ENCODE peak calls at places on chromosome 14, in four cellular contexts. G is lung, M is keratinocyte, C is astrocyte. D is an unnamed sample.

GRCh38 chr14:76951149-76951548 is 77.4 kb downstream of the IRF2BPL start:
- DNase-seq in G (no peak), C (peak; percentile 47), M (no peak), D (peak; percentile 50)

GRCh38 chr14:76546426-76547221 is 170.7 kb downstream of the ESRRB start:
- DNase-seq in M (peak; percentile 73), G (no peak), C (no peak), D (peak; percentile 25)

GRCh38 chr14:42683690-42684089 is 1077.0 kb downstream of the LRFN5 start:
- DNase-seq in M (no peak), G (no peak), C (no peak), D (no peak)

GRCh38 chr14:92511472-92512247 is 1.9 kb upstream of the RIN3 start:
- DNase-seq in M (no peak), C (peak; percentile 92), G (peak; percentile 35), D (no peak)

GRCh38 chr14:46384611-46385010 is 267.0 kb downstream of the RPL10L start:
- DNase-seq in G (no peak), M (no peak), C (no peak), D (no peak)

GRCh38 chr14:82422186-82422585 is 888.5 kb upstream of the SEL1L start:
- DNase-seq in C (no peak), M (no peak), G (no peak), D (no peak)

GRCh38 chr14:65558363-65558762 is 145.8 kb downstream of the FUT8 start:
- DNase-seq in G (no peak), C (no peak), M (no peak), D (peak; percentile 14)

GRCh38 chr14:76720382-76720813 is 40.9 kb upstream of the VASH1 start:
- DNase-seq in G (peak; percentile 36), M (no peak), C (peak; percentile 12), D (peak; percentile 85)

GRCh38 chr14:77039285-77040058 is 11.0 kb upstream of the IRF2BPL start:
- DNase-seq in G (no peak), M (no peak), C (peak; percentile 63), D (peak; percentile 64)

GRCh38 chr14:50835280-50835679 is 4.3 kb upstream of the NIN start:
- DNase-seq in C (peak; percentile 41), G (no peak), M (no peak), D (no peak)

GRCh38 chr14:20866963-20867362 is 24.2 kb upstream of the RNASE3 start:
- DNase-seq in G (no peak), C (no peak), M (no peak), D (peak; percentile 43)

GRCh38 chr14:67623114-67623513 is 3.4 kb downstream of the ARG2 start:
- DNase-seq in C (peak; percentile 42), G (no peak), M (peak; percentile 30), D (peak; percentile 56)

GRCh38 chr14:66507181-66507721 is 696 bp upstream of the GPHN start:
- DNase-seq in C (no peak), G (no peak), M (no peak), D (no peak)

GRCh38 chr14:56522403-56522802 is 57.2 kb upstream of the TMEM260 start:
- DNase-seq in G (no peak), C (no peak), M (no peak), D (no peak)

GRCh38 chr14:21231020-21231652 is 38.1 kb downstream of the HNRNPC start:
- DNase-seq in M (no peak), C (no peak), G (no peak), D (no peak)

GRCh38 chr14:52026921-52027320 is 37.6 kb downstream of the RTRAF start:
- DNase-seq in M (no peak), G (no peak), C (no peak), D (no peak)

GRCh38 chr14:33010495-33010894 is 71.8 kb downstream of the NPAS3 start:
- DNase-seq in G (no peak), M (no peak), C (no peak), D (no peak)

GRCh38 chr14:84785997-84786396 is 743.9 kb upstream of the FLRT2 start:
- DNase-seq in G (no peak), M (no peak), C (peak; percentile 9), D (no peak)

GRCh38 chr14:97281741-97282140 is 484.6 kb downstream of the VRK1 start:
- DNase-seq in M (no peak), C (no peak), G (no peak), D (no peak)

GRCh38 chr14:68736519-68736918 is 56.3 kb downstream of the ZFP36L1 start:
- DNase-seq in G (no peak), C (no peak), M (no peak), D (peak; percentile 54)

GRCh38 chr14:71166434-71166833 is 259.2 kb downstream of the PCNX1 start:
- DNase-seq in C (peak; percentile 70), M (no peak), G (no peak), D (peak; percentile 46)

GRCh38 chr14:33996450-33996849 is 45.6 kb upstream of the EGLN3 start:
- DNase-seq in C (no peak), G (no peak), M (no peak), D (no peak)

GRCh38 chr14:103243764-103244737 is 90.0 kb upstream of the EIF5 start:
- DNase-seq in M (no peak), C (peak; percentile 16), G (no peak), D (no peak)

GRCh38 chr14:76773188-76773885 is 12.1 kb downstream of the VASH1 start:
- DNase-seq in G (peak; percentile 59), M (no peak), C (peak; percentile 80), D (peak; percentile 94)

GRCh38 chr14:52080817-52081755 is 12.2 kb upstream of the NID2 start:
- DNase-seq in M (no peak), G (no peak), C (peak; percentile 96), D (peak; percentile 43)

GRCh38 chr14:99064262-99064954 is 207.6 kb downstream of the BCL11B start:
- DNase-seq in M (peak; percentile 54), C (peak; percentile 26), G (no peak), D (peak; percentile 2)

GRCh38 chr14:20836668-20837338 is 34.2 kb upstream of the RNASE1 start:
- DNase-seq in M (no peak), G (no peak), C (no peak), D (peak; percentile 70)

GRCh38 chr14:80850197-80850814 is 91.2 kb downstream of the CEP128 start:
- DNase-seq in G (no peak), M (no peak), C (peak; percentile 25), D (peak; percentile 33)

GRCh38 chr14:97410667-97411286 is 613.6 kb downstream of the VRK1 start:
- DNase-seq in M (no peak), C (no peak), G (no peak), D (no peak)

GRCh38 chr14:64682173-64682710 is 22.0 kb upstream of the PLEKHG3 start:
- DNase-seq in C (peak; percentile 68), M (no peak), G (no peak), D (no peak)

GRCh38 chr14:102389261-102389660 is 26.5 kb downstream of the TECPR2 start:
- DNase-seq in G (no peak), C (no peak), M (no peak), D (no peak)

DNA sequence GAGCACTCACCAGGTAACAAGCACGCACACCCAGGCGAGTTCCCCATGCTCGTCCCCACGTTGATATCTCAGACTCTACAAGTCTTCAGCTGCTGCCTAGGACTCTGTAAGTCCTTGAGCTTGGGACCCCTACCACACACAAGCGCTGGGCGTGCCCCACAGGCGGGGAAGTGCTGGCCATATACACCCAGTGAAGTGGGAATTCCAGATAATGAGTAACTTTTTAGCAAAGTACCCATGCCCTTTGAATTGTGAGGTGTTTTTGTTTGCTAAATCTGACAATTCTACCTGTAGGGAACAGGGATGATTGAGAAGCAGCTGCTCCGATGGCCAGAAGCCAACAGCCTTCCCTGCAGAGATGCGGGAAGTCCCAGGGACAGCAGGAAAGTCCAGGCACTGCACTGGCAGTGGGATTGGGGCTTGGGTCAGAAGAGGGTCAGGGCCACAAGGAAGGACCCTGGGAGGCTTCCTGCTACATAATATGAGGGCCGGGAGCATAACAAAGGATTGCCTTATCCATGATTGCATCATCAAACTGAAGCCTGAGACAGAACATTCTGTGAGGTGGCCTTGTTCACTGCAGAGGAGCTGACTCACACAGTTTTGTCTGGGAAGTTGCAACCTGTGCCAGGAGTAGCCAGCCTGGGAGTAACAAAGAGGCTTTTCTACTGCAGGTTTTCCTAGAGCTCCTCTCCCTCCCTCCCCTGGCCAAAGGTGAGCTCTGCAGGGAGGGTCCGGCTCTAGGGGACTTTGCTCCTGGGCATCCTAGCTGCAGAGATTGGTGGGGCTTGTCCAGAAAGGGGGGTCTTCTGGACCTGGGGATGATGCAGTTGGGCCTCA is 13.2 kb upstream of the SERPINA3 start:
- DNase-seq in C (peak; percentile 99), G (peak; percentile 62), M (peak; percentile 83), D (no peak)
- TF ChIP-seq CTCF in C (no peak), G (no peak), M (peak; percentile 12), D (peak; percentile 28)

DNA sequence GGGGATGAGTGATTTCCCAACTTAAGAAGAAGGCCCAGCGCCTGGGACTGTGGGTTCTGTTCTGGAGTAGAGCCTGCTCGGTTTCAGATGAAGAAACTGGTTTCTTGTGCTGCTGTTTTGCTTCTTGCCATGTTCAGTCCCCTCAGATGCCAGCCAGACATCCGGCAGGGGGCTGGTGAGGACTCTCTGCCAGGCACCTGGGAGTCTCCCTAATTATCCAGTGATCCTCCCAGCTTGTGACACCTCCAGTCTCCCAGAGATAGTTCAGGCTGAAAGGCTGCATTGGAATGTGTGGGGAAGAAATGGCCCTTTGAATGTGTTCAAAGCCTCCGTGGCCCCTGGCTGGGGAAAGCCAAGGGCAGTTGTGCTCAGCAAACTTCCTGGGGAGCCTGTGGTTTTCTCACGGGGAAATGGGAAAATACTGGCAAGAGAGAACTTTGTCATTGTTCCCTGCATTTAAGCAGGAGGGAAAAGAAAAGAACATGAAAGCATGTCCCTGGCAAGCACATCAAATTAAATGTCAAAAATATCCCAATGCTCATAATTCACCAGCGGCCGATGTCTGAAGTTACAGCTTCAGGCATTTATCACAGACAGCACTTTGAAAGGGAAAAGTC is 8.5 kb upstream of the SERPINA12 start:
- DNase-seq in G (no peak), M (no peak), C (no peak), D (no peak)
- H3K4me1 ChIP-seq in G (no peaks in the 10 kb centered on the region), M (no peaks in the 10 kb centered on the region), C (no peaks in the 10 kb centered on the region), D (no peaks in the 10 kb centered on the region)

GRCh38 chr14:24437020-24437735 is 5.4 kb downstream of the SDR39U1 start:
- DNase-seq in G (no peak), C (no peak), M (no peak), D (no peak)

GRCh38 chr14:24436355-24437019 is 6.1 kb downstream of the SDR39U1 start:
- DNase-seq in G (no peak), M (no peak), C (peak; percentile 51), D (peak; percentile 84)

GRCh38 chr14:24434676-24435075 is 4.9 kb downstream of the KHNYN start:
- DNase-seq in C (no peak), M (no peak), G (no peak), D (no peak)

GRCh38 chr14:24435998-24436354 is 6.2 kb downstream of the KHNYN start:
- DNase-seq in C (no peak), G (no peak), M (no peak), D (no peak)

GRCh38 chr14:24435192-24435810 is 5.5 kb downstream of the KHNYN start:
- DNase-seq in G (no peak), C (no peak), M (no peak), D (no peak)
- H3K27ac ChIP-seq in G (no peak overlapping the region), C (no peak overlapping the region), M (no peak overlapping the region), D (no peak overlapping the region)

GRCh38 chr14:54366726-54367707 is 29.8 kb upstream of the CDKN3 start:
- DNase-seq in G (no peak), M (no peak), C (peak; percentile 56), D (peak; percentile 75)
- TF ChIP-seq CTCF in G (peak; percentile 44), M (peak; percentile 68), C (peak; percentile 54), D (peak; percentile 75)

GRCh38 chr14:100108840-100109593 is 43.8 kb downstream of the EVL start:
- DNase-seq in C (peak; percentile 31), M (no peak), G (no peak), D (peak; percentile 28)
- H3K4me1 ChIP-seq in C (peaks cover 11% of the 10 kb centered on the region), M (peaks cover 22% of the 10 kb centered on the region), G (peaks cover 12% of the 10 kb centered on the region), D (peaks cover 10% of the 10 kb centered on the region)

GRCh38 chr14:24397639-24398297 is 1.0 kb upstream of the NYNRIN start:
- DNase-seq in M (no peak), C (no peak), G (no peak), D (no peak)
- H3K27ac ChIP-seq in M (no peak overlapping the region), C (no peak overlapping the region), G (peak overlapping the region; percentile 50), D (peak overlapping the region; percentile 69)

GRCh38 chr14:95756751-95757150 is 42.8 kb upstream of the TCL1A start:
- DNase-seq in M (no peak), C (no peak), G (no peak), D (no peak)
- TF ChIP-seq CTCF in M (no peak), C (no peak), G (no peak), D (no peak)